ENCODE peak calls at places on chromosomes 11 and 22, in ten cellular contexts. M, E, X, J, Q, W, N, U, I and F are unnamed samples.

GRCh38 chr11:112150517-112150916 is 13.4 kb downstream of the IL18 start:
- DNase-seq in J (no peak), W (no peak), I (no peak), U (no peak), Q (no peak), N (no peak), E (no peak), X (no peak), M (no peak), F (no peak)

GRCh38 chr22:29605236-29605850 is 1.9 kb downstream of the NF2 start:
- DNase-seq in E (no peak), J (no peak), M (no peak), U (no peak), W (no peak), N (no peak), Q (no peak), I (no peak), X (no peak), F (no peak)

GRCh38 chr11:63866211-63866610 is 27.3 kb downstream of the MARK2 start:
- DNase-seq in E (peak), M (no peak), X (peak), J (no peak), N (peak), I (no peak), U (no peak), W (peak), Q (no peak), F (no peak)

GRCh38 chr11:10926801-10927200 is 68.9 kb upstream of the ZBED5 start:
- DNase-seq in J (no peak), E (no peak), X (no peak), M (no peak), W (no peak), U (no peak), I (no peak), Q (no peak), N (no peak), F (no peak)

GRCh38 chr11:121863126-121863525 is 252.9 kb downstream of the BLID start:
- DNase-seq in E (no peak), Q (no peak), N (no peak), W (no peak), M (no peak), J (no peak), I (no peak), U (no peak), X (no peak), F (no peak)

GRCh38 chr11:18709414-18709813 is 10.8 kb downstream of the TMEM86A start:
- DNase-seq in Q (no peak), U (no peak), M (no peak), N (no peak), E (no peak), J (no peak), I (no peak), X (no peak), W (no peak), F (no peak)

GRCh38 chr22:20324139-20324516 is 4.3 kb upstream of the DGCR6L start:
- DNase-seq in W (no peak), E (no peak), U (no peak), N (no peak), X (no peak), Q (no peak), I (no peak), J (no peak), M (no peak), F (no peak)

GRCh38 chr11:77191823-77192495 is 63.9 kb downstream of the MYO7A start:
- DNase-seq in N (peak), W (peak), Q (no peak), M (peak), E (peak), U (peak), I (peak), J (peak), X (peak), F (peak)

GRCh38 chr22:45322873-45323525 is 13.3 kb downstream of the FAM118A start:
- DNase-seq in J (no peak), W (no peak), I (no peak), X (no peak), M (no peak), N (no peak), E (peak), U (no peak), Q (no peak), F (no peak)

GRCh38 chr11:12106501-12106900 is 3.9 kb upstream of the MICAL2 start:
- DNase-seq in J (no peak), N (no peak), M (no peak), W (no peak), X (no peak), I (no peak), U (no peak), E (no peak), Q (no peak), F (no peak)

GRCh38 chr22:19971276-19972124 is 29.9 kb upstream of the TXNRD2 start:
- DNase-seq in N (no peak), I (no peak), Q (no peak), U (no peak), E (no peak), J (no peak), X (no peak), M (no peak), W (no peak), F (no peak)

GRCh38 chr11:128208329-128209220 is 378.8 kb downstream of the ETS1 start:
- DNase-seq in U (peak), I (no peak), W (peak), Q (peak), M (no peak), N (no peak), X (no peak), J (peak), E (peak), F (peak)

GRCh38 chr11:109972181-109972715 is 120.9 kb upstream of the ZC3H12C start:
- DNase-seq in E (no peak), J (no peak), I (no peak), M (no peak), N (peak), X (no peak), Q (no peak), W (no peak), U (no peak), F (no peak)

GRCh38 chr22:21615731-21616130 is 14.1 kb downstream of the YDJC start:
- DNase-seq in M (no peak), N (no peak), X (no peak), U (no peak), E (no peak), W (no peak), J (no peak), I (no peak), Q (no peak), F (no peak)

GRCh38 chr22:43378011-43378704 is 33.7 kb upstream of the MPPED1 start:
- DNase-seq in I (no peak), J (no peak), U (peak), X (no peak), W (peak), E (no peak), N (no peak), Q (no peak), M (no peak), F (no peak)

GRCh38 chr22:29563652-29564460 is 10.3 kb upstream of the THOC5 start:
- DNase-seq in W (no peak), J (no peak), N (no peak), Q (no peak), X (no peak), M (no peak), I (no peak), E (no peak), U (no peak), F (no peak)

GRCh38 chr11:58513747-58514367 is 6.0 kb upstream of the OR5B21 start:
- DNase-seq in U (peak), X (no peak), I (peak), Q (peak), J (peak), M (peak), N (peak), W (peak), E (no peak), F (peak)

GRCh38 chr11:30917859-30918478 is 331.8 kb upstream of the MPPED2 start:
- DNase-seq in N (peak), I (peak), X (no peak), W (peak), Q (no peak), M (peak), U (peak), J (peak), E (no peak), F (peak)

GRCh38 chr11:114296190-114296978 is at the start of gene NNMT:
- DNase-seq in X (peak), W (no peak), M (no peak), J (peak), I (no peak), N (no peak), U (peak), Q (peak), E (peak), F (peak)

GRCh38 chr22:25143161-25144076 is 56.2 kb upstream of the CRYBB3 start:
- DNase-seq in U (no peak), I (no peak), E (no peak), W (no peak), Q (no peak), J (no peak), M (no peak), X (no peak), N (no peak), F (no peak)

GRCh38 chr22:38830845-38831108 is 13.1 kb downstream of the NPTXR start:
- DNase-seq in J (no peak), U (no peak), I (no peak), Q (no peak), X (no peak), E (no peak), W (no peak), N (no peak), M (no peak), F (no peak)

GRCh38 chr22:33274214-33274828 is 216.1 kb upstream of the SYN3 start:
- DNase-seq in J (no peak), X (no peak), E (no peak), U (no peak), M (peak), Q (no peak), I (peak), W (no peak), N (peak), F (peak)